ENCODE peak calls at places on chromosomes 11 and 22, in four cellular contexts. R, A, F and M are unnamed samples.

GRCh38 chr11:62976109-62976508 is 8.7 kb downstream of the SLC22A6 start:
- DNase-seq in R (no peak), A (no peak), F (no peak), M (no peak)

GRCh38 chr11:118238947-118239346 is 13.2 kb downstream of the MPZL3 start:
- DNase-seq in R (no peak), A (no peak), F (no peak), M (no peak)

GRCh38 chr11:77611921-77612320 is 22.2 kb downstream of the AQP11 start:
- DNase-seq in R (no peak), A (no peak), F (no peak), M (no peak)

GRCh38 chr22:36998620-36999351 is 20.5 kb downstream of the TST start:
- DNase-seq in R (no peak), A (no peak), F (no peak), M (peak)

GRCh38 chr11:23112987-23113886 is 253.0 kb upstream of the CCDC179 start:
- DNase-seq in R (peak), A (no peak), F (no peak), M (peak)

GRCh38 chr11:71979094-71979493 is 19.6 kb upstream of the IL18BP start:
- DNase-seq in R (no peak), A (no peak), F (no peak), M (no peak)

GRCh38 chr11:17683378-17684161 is 35.8 kb upstream of the MYOD1 start:
- DNase-seq in R (no peak), A (no peak), F (no peak), M (peak)

GRCh38 chr11:8019671-8020597 is 32.8 kb downstream of the EIF3F start:
- DNase-seq in R (no peak), A (no peak), F (no peak), M (peak)

GRCh38 chr11:127521413-127521812 is 520.8 kb upstream of the KIRREL3 start:
- DNase-seq in R (no peak), A (no peak), F (no peak), M (peak)

GRCh38 chr22:25120093-25120561 is 79.5 kb upstream of the CRYBB3 start:
- DNase-seq in R (no peak), A (no peak), F (no peak), M (no peak)

GRCh38 chr11:88603499-88603898 is 266.0 kb upstream of the CTSC start:
- DNase-seq in R (peak), A (no peak), F (no peak), M (peak)

GRCh38 chr11:117600261-117600783 is 196.7 kb downstream of the DSCAML1 start:
- DNase-seq in R (no peak), A (no peak), F (no peak), M (no peak)

GRCh38 chr22:37566903-37567798 is 6.9 kb downstream of the CDC42EP1 start:
- DNase-seq in R (no peak), A (no peak), F (peak), M (peak)

GRCh38 chr22:24728790-24729637 is 45.5 kb downstream of the PIWIL3 start:
- DNase-seq in R (peak), A (no peak), F (no peak), M (peak)

GRCh38 chr11:107576497-107577086 is 11.1 kb upstream of the ALKBH8 start:
- DNase-seq in R (no peak), A (no peak), F (peak), M (peak)

GRCh38 chr11:95715777-95716241 is 73.8 kb downstream of the FAM76B start:
- DNase-seq in R (peak), A (no peak), F (peak), M (no peak)

GRCh38 chr11:44286268-44286880 is 23.6 kb downstream of the ALX4 start:
- DNase-seq in R (no peak), A (no peak), F (peak), M (peak)

GRCh38 chr11:19727246-19727645 is 14.6 kb downstream of the NAV2 start:
- DNase-seq in R (peak), A (no peak), F (no peak), M (peak)

GRCh38 chr11:71519546-71519945 is 7.5 kb upstream of the KRTAP5-7 start:
- DNase-seq in R (no peak), A (no peak), F (no peak), M (no peak)

GRCh38 chr22:20565079-20565734 is 57.8 kb downstream of the MED15 start:
- DNase-seq in R (no peak), A (no peak), F (no peak), M (peak)

GRCh38 chr11:107898270-107898669 is 30.0 kb upstream of the RAB39A start:
- DNase-seq in R (peak), A (peak), F (no peak), M (peak)

GRCh38 chr22:27780161-27780575 is 21.4 kb downstream of the MN1 start:
- DNase-seq in R (no peak), A (no peak), F (no peak), M (no peak)

GRCh38 chr11:17954395-17955252 is 58.2 kb downstream of the SERGEF start:
- DNase-seq in R (peak), A (no peak), F (no peak), M (peak)

GRCh38 chr11:134275534-134276395 is at the start of gene GLB1L3:
- DNase-seq in R (no peak), A (no peak), F (peak), M (no peak)

GRCh38 chr22:46149998-46150549 is at the start of gene PPARA:
- DNase-seq in R (no peak), A (peak), F (peak), M (peak)

GRCh38 chr11:27187075-27187847 is 146.6 kb downstream of the BBOX1 start:
- DNase-seq in R (no peak), A (no peak), F (no peak), M (no peak)

GRCh38 chr11:7759010-7759409 is 37.7 kb downstream of the OR5P2 start:
- DNase-seq in R (no peak), A (no peak), F (no peak), M (no peak)

GRCh38 chr11:122028561-122028960 is 87.5 kb downstream of the BLID start:
- DNase-seq in R (no peak), A (no peak), F (no peak), M (no peak)

GRCh38 chr22:23399367-23400285 is 180.5 kb downstream of the IGLL1 start:
- DNase-seq in R (no peak), A (no peak), F (no peak), M (no peak)

GRCh38 chr11:66728760-66729385 is at the start of gene SPTBN2:
- DNase-seq in R (no peak), A (no peak), F (no peak), M (no peak)
- H3K4me3 ChIP-seq in R (peak), A (peak), F (no peak), M (peak)

GRCh38 chr11:1846453-1846932 is 6.4 kb upstream of the LSP1 start:
- DNase-seq in R (no peak), A (no peak), F (no peak), M (no peak)

GRCh38 chr11:1847941-1848639 is 4.8 kb upstream of the LSP1 start:
- DNase-seq in R (no peak), A (no peak), F (no peak), M (no peak)

GRCh38 chr11:1851437-1852180 is 1.3 kb upstream of the LSP1 start:
- DNase-seq in R (no peak), A (no peak), F (no peak), M (no peak)

GRCh38 chr11:1847006-1847735 is 5.7 kb upstream of the LSP1 start:
- DNase-seq in R (no peak), A (no peak), F (no peak), M (no peak)

DNA sequence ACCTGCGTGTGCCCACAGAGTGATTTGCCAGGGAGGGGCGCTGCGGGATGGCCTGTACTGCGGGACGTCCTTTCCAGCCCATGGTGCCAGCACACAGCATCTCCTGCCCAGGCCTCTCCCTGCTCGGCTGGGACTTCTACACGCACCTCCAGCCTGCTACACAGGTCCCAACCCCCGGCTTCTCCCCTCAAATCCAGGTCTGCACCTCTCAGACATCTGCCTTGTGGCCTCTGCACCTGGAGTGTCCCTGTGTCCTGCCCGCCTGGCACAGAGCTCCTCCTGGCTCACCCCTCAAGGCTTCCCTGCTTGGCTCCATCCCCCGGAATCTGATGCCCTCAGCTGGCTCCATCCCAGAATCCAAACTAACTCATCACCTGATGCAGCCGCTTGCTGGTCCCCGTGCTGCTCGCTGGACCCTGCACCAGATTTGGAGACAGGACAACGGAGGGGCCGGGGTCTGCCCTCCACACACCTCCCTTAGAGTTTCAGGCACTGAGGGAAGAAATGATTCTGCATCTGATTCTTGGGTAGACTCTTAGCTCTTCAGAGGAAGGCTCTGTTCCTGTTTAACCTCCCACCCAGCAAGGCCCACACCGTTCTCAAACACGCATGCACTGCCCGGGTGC is 4.1 kb upstream of the LSP1 start:
- DNase-seq in R (no peak), A (no peak), F (no peak), M (no peak)
- H3K4me3 ChIP-seq in R (no peak), A (no peak), F (no peak), M (no peak)

DNA sequence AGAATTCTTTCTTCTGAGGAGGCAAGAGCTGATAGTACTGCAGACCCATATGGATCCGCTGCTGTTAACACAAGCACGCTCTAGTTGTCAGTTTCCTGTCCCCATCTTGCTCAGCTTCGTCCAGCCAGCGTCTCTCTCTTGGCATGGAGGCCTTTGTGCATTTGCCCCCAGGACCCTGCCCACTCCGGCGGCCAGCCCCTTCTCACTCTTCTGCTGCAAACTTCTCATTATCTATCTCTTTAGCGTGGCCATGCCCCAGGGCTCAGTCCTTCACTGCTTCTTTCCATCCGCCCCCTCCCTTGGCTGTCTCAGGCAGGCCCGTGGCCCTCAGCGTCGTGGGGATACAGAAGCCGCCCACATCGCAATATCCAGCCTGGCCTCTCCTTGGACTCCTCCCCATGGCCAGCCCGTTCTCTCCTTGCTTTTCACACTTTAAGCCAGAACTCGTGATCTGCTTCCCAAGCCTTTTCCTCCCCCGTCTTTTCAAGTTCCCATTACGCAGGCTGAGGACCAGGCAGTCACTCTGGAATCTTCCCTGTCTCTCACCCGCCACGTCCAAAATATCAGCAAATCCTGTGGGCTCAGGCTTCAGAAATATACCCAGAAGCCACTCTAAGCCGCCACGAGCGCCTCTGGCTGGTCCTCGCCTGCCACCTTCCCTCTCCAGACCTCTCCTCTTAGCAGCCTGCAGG is 64.3 kb downstream of the LRRC32 start:
- DNase-seq in R (no peak), A (no peak), F (no peak), M (no peak)
- H3K4me3 ChIP-seq in R (no peak), A (no peak), F (no peak), M (no peak)

GRCh38 chr22:30607300-30607930 is 441 bp downstream of the TCN2 start:
- DNase-seq in R (no peak), A (no peak), F (no peak), M (no peak)
- H3K4me3 ChIP-seq in R (peak), A (peak), F (peak), M (peak)

GRCh38 chr11:35671396-35672127 is 9.0 kb downstream of the TRIM44 start:
- DNase-seq in R (no peak), A (no peak), F (no peak), M (no peak)

GRCh38 chr11:35677904-35678303 is 15.3 kb downstream of the TRIM44 start:
- DNase-seq in R (no peak), A (no peak), F (no peak), M (peak)

GRCh38 chr11:35676611-35676965 is 14.0 kb downstream of the TRIM44 start:
- DNase-seq in R (no peak), A (no peak), F (no peak), M (no peak)

GRCh38 chr11:35675901-35676610 is 13.5 kb downstream of the TRIM44 start:
- DNase-seq in R (no peak), A (no peak), F (no peak), M (peak)

DNA sequence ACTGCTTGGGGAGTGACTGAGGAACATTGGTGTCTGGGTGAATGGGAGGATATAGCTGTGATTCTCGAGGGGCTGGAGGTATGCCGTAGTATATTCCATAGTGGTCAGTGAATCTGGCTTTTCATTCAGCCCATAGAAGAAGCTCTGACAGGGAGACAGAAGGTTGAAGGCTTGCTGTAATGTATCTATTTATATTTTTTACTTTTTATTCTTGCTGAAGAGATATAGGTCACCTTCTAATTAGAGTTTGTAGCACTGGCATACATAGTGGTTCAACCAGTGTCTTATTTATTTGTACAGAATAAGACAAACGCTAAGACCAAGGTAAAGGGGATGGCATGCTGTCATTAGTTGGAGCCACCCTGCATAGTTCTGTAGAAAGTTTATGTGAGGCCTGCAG is 10.0 kb downstream of the TRIM44 start:
- DNase-seq in R (no peak), A (no peak), F (no peak), M (no peak)
- H3K4me3 ChIP-seq in R (no peak), A (no peak), F (no peak), M (no peak)

DNA sequence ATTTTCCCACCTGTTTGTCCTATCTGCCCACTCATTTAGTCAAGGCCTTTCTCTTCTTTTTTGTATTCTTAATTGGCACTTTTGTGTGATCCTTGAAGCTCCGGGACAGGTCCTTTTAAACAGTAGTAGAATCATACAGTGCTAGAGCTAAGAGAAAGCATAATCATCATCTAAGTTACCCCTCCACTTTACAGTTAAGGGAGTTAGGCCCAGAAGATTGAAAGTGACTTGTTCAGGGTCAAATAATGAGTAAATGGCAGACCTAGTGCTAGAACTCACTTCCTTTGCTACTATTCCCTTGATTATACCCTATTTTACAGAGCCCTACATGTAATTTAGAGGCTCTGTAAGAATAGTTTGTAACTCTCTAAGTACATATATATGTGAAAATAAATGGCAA is 2.5 kb downstream of the USP47 start:
- DNase-seq in R (no peak), A (no peak), F (no peak), M (no peak)
- H3K4me3 ChIP-seq in R (peak), A (no peak), F (peak), M (peak)